ENCODE peak calls at places on chromosomes 6 and 20, in four cellular contexts. Q is left ventricle myocardium inferior, C is cardiac fibroblast, P is AG04450. K is an unnamed sample.

GRCh38 chr6:124881898-124882579 is 80.2 kb upstream of the RNF217 start:
- DNase-seq in P (peak), Q (peak), C (peak), K (no peak)

GRCh38 chr6:30167101-30167500 is 3.8 kb downstream of the TRIM15 start:
- DNase-seq in Q (no peak), P (no peak), C (no peak), K (peak)

GRCh38 chr6:25173232-25173631 is 105.9 kb upstream of the CARMIL1 start:
- DNase-seq in C (peak), Q (no peak), P (no peak), K (no peak)

GRCh38 chr6:34671801-34672656 is 24.5 kb downstream of the ILRUN start:
- DNase-seq in C (peak), P (no peak), Q (no peak), K (peak)

GRCh38 chr20:48096212-48096875 is 311.1 kb upstream of the SULF2 start:
- DNase-seq in C (no peak), Q (no peak), P (no peak), K (no peak)

GRCh38 chr20:59994697-59995122 is 36.5 kb downstream of the CDH26 start:
- DNase-seq in Q (peak), C (peak), P (no peak), K (no peak)

GRCh38 chr6:100304575-100304974 is 160.1 kb downstream of the SIM1 start:
- DNase-seq in C (no peak), P (no peak), Q (no peak), K (no peak)

GRCh38 chr6:130906736-130907381 is 79.7 kb downstream of the SMLR1 start:
- DNase-seq in Q (no peak), P (peak), C (peak), K (peak)

GRCh38 chr6:113318553-113318952 is 538.6 kb upstream of the MARCKS start:
- DNase-seq in P (no peak), Q (no peak), C (peak), K (no peak)

GRCh38 chr6:96520039-96520850 is 1.4 kb upstream of the UFL1 start:
- DNase-seq in C (peak), P (no peak), Q (no peak), K (no peak)

GRCh38 chr6:129440691-129441090 is 269.3 kb downstream of the ARHGAP18 start:
- DNase-seq in Q (no peak), C (peak), P (no peak), K (no peak)

GRCh38 chr20:32365560-32365959 is 7.4 kb downstream of the ASXL1 start:
- DNase-seq in Q (no peak), P (no peak), C (no peak), K (no peak)

GRCh38 chr6:113879186-113880096 is 22.3 kb downstream of the MARCKS start:
- DNase-seq in P (no peak), Q (no peak), C (peak), K (peak)

GRCh38 chr6:11774392-11774791 is 4.2 kb downstream of the ADTRP start:
- DNase-seq in Q (no peak), C (no peak), P (no peak), K (no peak)

GRCh38 chr6:149060985-149061760 is 256.3 kb upstream of the TAB2 start:
- DNase-seq in C (peak), P (peak), Q (no peak), K (no peak)

GRCh38 chr6:71181565-71181964 is 107.0 kb upstream of the OGFRL1 start:
- DNase-seq in Q (no peak), C (peak), P (peak), K (no peak)

GRCh38 chr6:125781307-125781868 is 9.4 kb upstream of the NCOA7 start:
- DNase-seq in P (no peak), Q (no peak), C (peak), K (peak)

GRCh38 chr20:64102647-64103354 is 4.6 kb downstream of the NPBWR2 start:
- DNase-seq in C (no peak), P (no peak), Q (peak), K (no peak)

GRCh38 chr20:53679597-53680309 is 86.1 kb upstream of the ZNF217 start:
- DNase-seq in C (no peak), P (no peak), Q (no peak), K (no peak)

GRCh38 chr6:99364026-99364425 is 14.6 kb upstream of the FAXC start:
- DNase-seq in P (no peak), C (no peak), Q (no peak), K (peak)

GRCh38 chr6:71079707-71080106 is 122.8 kb upstream of the B3GAT2 start:
- DNase-seq in P (no peak), C (peak), Q (no peak), K (no peak)

GRCh38 chr6:134201716-134202115 is 116.2 kb downstream of the SGK1 start:
- DNase-seq in Q (no peak), C (no peak), P (no peak), K (no peak)

GRCh38 chr6:43499028-43499815 is 10.9 kb downstream of the LRRC73 start:
- DNase-seq in P (no peak), Q (no peak), C (no peak), K (no peak)

GRCh38 chr6:37819802-37820712 is 530 bp downstream of the ZFAND3 start:
- DNase-seq in P (no peak), C (peak), Q (peak), K (peak)

GRCh38 chr6:27791182-27791939 is 120.8 kb downstream of the OR2B2 start:
- DNase-seq in P (no peak), C (peak), Q (peak), K (peak)

GRCh38 chr6:149694926-149695325 is 23.0 kb downstream of the LATS1 start:
- DNase-seq in Q (no peak), P (no peak), C (no peak), K (no peak)

GRCh38 chr6:149910721-149911151 is 12.2 kb downstream of the RAET1G start:
- DNase-seq in P (no peak), Q (no peak), C (no peak), K (no peak)

GRCh38 chr6:56314683-56315523 is 67.5 kb upstream of the COL21A1 start:
- DNase-seq in Q (no peak), C (peak), P (no peak), K (peak)

GRCh38 chr6:38054526-38054925 is 235.0 kb downstream of the ZFAND3 start:
- DNase-seq in C (no peak), Q (no peak), P (no peak), K (no peak)

GRCh38 chr6:111674882-111675281 is 69.2 kb upstream of the TRAF3IP2 start:
- DNase-seq in C (no peak), Q (no peak), P (no peak), K (no peak)

GRCh38 chr6:1689141-1689540 is 79.4 kb downstream of the FOXC1 start:
- DNase-seq in Q (no peak), P (no peak), C (peak), K (no peak)

GRCh38 chr6:158439255-158439654 is 120.6 kb upstream of the TMEM181 start:
- DNase-seq in Q (no peak), P (no peak), C (no peak), K (peak)

GRCh38 chr6:130624046-130624445 is 203.2 kb upstream of the SMLR1 start:
- DNase-seq in P (no peak), Q (no peak), C (peak), K (peak)

GRCh38 chr20:17617212-17617867 is 47.5 kb downstream of the DSTN start:
- DNase-seq in Q (peak), C (peak), P (no peak), K (peak)

GRCh38 chr20:24998631-24999445 is 6.3 kb upstream of the APMAP start:
- DNase-seq in Q (no peak), C (no peak), P (no peak), K (peak)

GRCh38 chr6:150528648-150529285 is 70.9 kb upstream of the PLEKHG1 start:
- DNase-seq in Q (peak), C (peak), P (no peak), K (peak)

GRCh38 chr20:54011352-54011751 is 59.0 kb downstream of the BCAS1 start:
- DNase-seq in C (no peak), P (no peak), Q (no peak), K (no peak)

GRCh38 chr6:157867155-157867559 is 44.1 kb downstream of the SNX9 start:
- DNase-seq in C (peak), Q (no peak), P (no peak), K (no peak)

GRCh38 chr20:62977613-62978558 is 25.4 kb downstream of the SLC17A9 start:
- DNase-seq in P (no peak), Q (no peak), C (no peak), K (peak)
- H3K4me3 ChIP-seq in P (no peak), Q (no peak), C (no peak), K (peak)

GRCh38 chr6:15638373-15638772 is 24.5 kb downstream of the DTNBP1 start:
- DNase-seq in Q (no peak), C (no peak), P (no peak), K (no peak)

GRCh38 chr6:15643542-15643941 is 19.3 kb downstream of the DTNBP1 start:
- DNase-seq in Q (no peak), P (no peak), C (no peak), K (no peak)

GRCh38 chr6:15644904-15645303 is 17.9 kb downstream of the DTNBP1 start:
- DNase-seq in Q (no peak), C (no peak), P (no peak), K (no peak)

GRCh38 chr6:15642276-15642675 is 20.6 kb downstream of the DTNBP1 start:
- DNase-seq in Q (no peak), C (no peak), P (no peak), K (peak)
- TF ChIP-seq CTCF in Q (no peak), C (peak), P (peak), K (peak)

DNA sequence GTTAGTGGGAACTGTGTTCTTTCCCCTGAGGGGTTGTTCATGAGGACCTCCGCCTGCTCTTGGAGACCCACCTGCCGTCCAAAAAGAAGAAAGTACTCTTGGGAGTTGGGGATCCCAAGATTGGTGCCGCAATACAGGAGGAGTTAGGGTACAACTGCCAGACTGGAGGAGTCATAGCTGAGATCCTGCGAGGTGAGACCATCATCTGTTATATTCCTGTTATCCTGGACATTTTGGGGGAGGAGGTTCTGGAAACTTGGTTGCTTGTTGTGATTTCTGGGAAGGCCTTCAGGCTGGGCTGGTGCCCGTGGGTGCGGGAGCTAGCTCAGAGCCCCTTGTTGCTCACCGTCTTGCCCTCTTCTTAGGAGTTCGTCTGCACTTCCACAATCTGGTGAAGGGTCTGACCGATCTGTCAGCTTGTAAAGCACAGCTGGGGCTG is 2.0 kb downstream of the NOP56 start:
- DNase-seq in Q (no peak), P (no peak), C (no peak), K (no peak)
- H3K4me3 ChIP-seq in Q (peak), P (peak), C (peak), K (peak)

DNA sequence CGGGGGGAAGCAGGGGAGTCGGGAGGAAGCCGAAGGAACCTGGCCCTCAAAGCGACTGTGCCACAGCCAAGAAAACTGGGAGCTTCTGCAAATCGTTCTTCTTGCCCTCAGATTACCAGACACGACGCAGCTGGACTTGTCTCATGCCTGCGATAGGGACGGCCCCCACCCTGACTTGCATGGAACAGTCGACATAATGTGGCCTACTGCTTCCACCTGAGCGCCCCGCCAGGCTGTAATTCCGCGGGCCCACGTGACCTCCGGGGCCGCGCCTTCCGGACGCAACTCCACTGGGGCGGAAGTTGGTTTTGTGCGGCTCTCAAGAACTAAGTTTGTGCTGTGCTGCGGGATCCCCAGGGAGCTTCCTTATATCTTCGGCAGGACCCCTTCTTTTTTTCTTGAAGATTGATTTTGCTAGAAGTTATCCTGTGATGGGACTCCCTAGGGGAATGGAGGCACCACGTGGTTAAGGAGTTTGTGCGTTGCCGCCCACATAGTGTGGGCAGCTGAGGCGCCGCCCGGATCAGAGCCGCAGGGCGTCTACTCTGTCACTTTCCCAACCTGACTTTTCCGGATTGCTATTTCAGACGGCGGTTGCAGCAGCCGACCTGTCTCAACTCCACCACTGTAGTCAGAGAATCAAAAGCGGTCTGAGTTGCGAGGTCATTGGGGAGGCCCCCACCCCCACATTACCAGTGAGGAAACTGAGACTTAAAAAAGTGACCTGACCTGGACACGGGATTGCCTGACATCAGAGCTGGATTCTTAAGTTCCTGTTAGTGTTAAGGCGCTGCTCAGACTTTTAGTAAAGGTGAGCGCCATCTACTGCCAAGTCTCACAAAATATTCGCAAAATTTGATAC is 540 bp upstream of the CD164 start:
- DNase-seq in C (peak), Q (peak), P (peak), K (peak)
- TF ChIP-seq CTCF in C (peak), Q (peak), P (peak), K (peak)

GRCh38 chr6:40671338-40672050 is 84.3 kb upstream of the LRFN2 start:
- DNase-seq in C (no peak), Q (no peak), P (no peak), K (no peak)
- H3K4me3 ChIP-seq in C (no peak), Q (no peak), P (no peak), K (no peak)